ENCODE peak calls at places on chromosomes 1 and 21, in five cellular contexts. W, C, F, S and E are unnamed samples. For H3K4me1, the result is how much of the 10 kb centered on the place peaks cover.

GRCh38 chr1:59776960-59777852 is 37.5 kb upstream of the HOOK1 start:
- DNase-seq in W (no peak), C (no peak), F (no peak), S (no peak), E (no peak)

GRCh38 chr1:89821322-89822108 is 683 bp downstream of the LRRC8D start:
- DNase-seq in W (no peak), C (no peak), F (peak), S (no peak), E (peak)

GRCh38 chr1:9014475-9015375 is 11.5 kb downstream of the SLC2A7 start:
- DNase-seq in W (no peak), C (no peak), F (no peak), S (no peak), E (no peak)

GRCh38 chr1:194233069-194233468 is 1046.7 kb upstream of the B3GALT2 start:
- DNase-seq in W (no peak), C (no peak), F (no peak), S (no peak), E (no peak)

GRCh38 chr1:151436985-151437384 is 22.3 kb downstream of the POGZ start:
- DNase-seq in W (no peak), C (no peak), F (no peak), S (no peak), E (no peak)

GRCh38 chr21:17673261-17674020 is 60.7 kb upstream of the BTG3 start:
- DNase-seq in W (no peak), C (no peak), F (no peak), S (no peak), E (no peak)

GRCh38 chr1:227958617-227959324 is 11.0 kb upstream of the WNT9A start:
- DNase-seq in W (no peak), C (no peak), F (peak), S (no peak), E (no peak)

GRCh38 chr21:22573834-22574233 is 1575.6 kb downstream of the NCAM2 start:
- DNase-seq in W (no peak), C (no peak), F (no peak), S (no peak), E (no peak)

GRCh38 chr1:74522143-74522542 is 9.7 kb upstream of the LRRC53 start:
- DNase-seq in W (no peak), C (no peak), F (no peak), S (no peak), E (no peak)

GRCh38 chr1:204288061-204288588 is 71.6 kb downstream of the PLEKHA6 start:
- DNase-seq in W (peak), C (peak), F (no peak), S (peak), E (peak)

GRCh38 chr1:58155418-58156123 is 391.0 kb downstream of the OMA1 start:
- DNase-seq in W (no peak), C (no peak), F (no peak), S (peak), E (no peak)

GRCh38 chr1:87279966-87280535 is 48.6 kb upstream of the LMO4 start:
- DNase-seq in W (no peak), C (no peak), F (no peak), S (peak), E (no peak)

GRCh38 chr1:237065903-237066302 is 23.9 kb downstream of the RYR2 start:
- DNase-seq in W (no peak), C (no peak), F (no peak), S (no peak), E (no peak)

GRCh38 chr1:76867342-76868130 is at the start of gene ST6GALNAC5:
- DNase-seq in W (no peak), C (no peak), F (no peak), S (no peak), E (no peak)

GRCh38 chr1:109997204-109997866 is 12.8 kb downstream of the AHCYL1 start:
- DNase-seq in W (no peak), C (no peak), F (no peak), S (no peak), E (no peak)

GRCh38 chr1:114259517-114260160 is 106.0 kb upstream of the SYT6 start:
- DNase-seq in W (no peak), C (no peak), F (no peak), S (no peak), E (no peak)

GRCh38 chr1:230822092-230822581 is 46.2 kb downstream of the C1orf198 start:
- DNase-seq in W (peak), C (peak), F (no peak), S (no peak), E (no peak)

GRCh38 chr1:39407889-39408640 is 83.4 kb upstream of the BMP8A start:
- DNase-seq in W (peak), C (no peak), F (no peak), S (no peak), E (no peak)

GRCh38 chr1:225987491-225988316 is 11.4 kb downstream of the SDE2 start:
- DNase-seq in W (no peak), C (no peak), F (no peak), S (peak), E (no peak)

GRCh38 chr1:26349196-26349885 is 4.6 kb downstream of the CRYBG2 start:
- DNase-seq in W (no peak), C (no peak), F (no peak), S (no peak), E (no peak)

GRCh38 chr21:43812139-43812821 is 22.9 kb downstream of the RRP1 start:
- DNase-seq in W (no peak), C (no peak), F (no peak), S (no peak), E (peak)

GRCh38 chr1:223455470-223455869 is 62.3 kb downstream of the CCDC185 start:
- DNase-seq in W (no peak), C (no peak), F (no peak), S (no peak), E (no peak)

GRCh38 chr1:7229696-7230095 is 444.4 kb downstream of the CAMTA1 start:
- DNase-seq in W (no peak), C (no peak), F (no peak), S (no peak), E (no peak)

GRCh38 chr1:179090923-179091322 is 9.1 kb downstream of the TOR3A start:
- DNase-seq in W (no peak), C (no peak), F (no peak), S (no peak), E (no peak)

GRCh38 chr1:200518524-200518923 is 102.0 kb downstream of the KIF14 start:
- DNase-seq in W (no peak), C (no peak), F (no peak), S (no peak), E (no peak)

GRCh38 chr1:247415423-247416361 is at the start of gene NLRP3:
- DNase-seq in W (no peak), C (peak), F (no peak), S (no peak), E (no peak)

GRCh38 chr1:168098534-168099313 is 38.0 kb downstream of the GPR161 start:
- DNase-seq in W (no peak), C (no peak), F (no peak), S (no peak), E (no peak)

GRCh38 chr1:149945206-149945605 is 8.5 kb upstream of the MTMR11 start:
- DNase-seq in W (no peak), C (no peak), F (no peak), S (no peak), E (no peak)

GRCh38 chr1:158998781-158999161 is 10.9 kb upstream of the IFI16 start:
- DNase-seq in W (peak), C (peak), F (no peak), S (peak), E (peak)

GRCh38 chr21:36236052-36236730 is 79.6 kb downstream of the DOP1B start:
- DNase-seq in W (no peak), C (no peak), F (no peak), S (no peak), E (no peak)

GRCh38 chr21:46111857-46112730 is 14.2 kb downstream of the COL6A2 start:
- DNase-seq in W (peak), C (no peak), F (peak), S (no peak), E (no peak)

GRCh38 chr1:33516891-33517550 is 44.6 kb downstream of the ZSCAN20 start:
- DNase-seq in W (no peak), C (no peak), F (no peak), S (no peak), E (no peak)

GRCh38 chr1:16090076-16090826 is 16.8 kb upstream of the FAM131C start:
- DNase-seq in W (no peak), C (no peak), F (no peak), S (no peak), E (no peak)

GRCh38 chr1:228794173-228794572 is 58.9 kb downstream of the RHOU start:
- DNase-seq in W (no peak), C (no peak), F (no peak), S (no peak), E (no peak)

GRCh38 chr1:186442651-186443114 is 18.2 kb downstream of the PDC start:
- DNase-seq in W (no peak), C (no peak), F (no peak), S (no peak), E (no peak)

GRCh38 chr1:20470174-20470573 is 15.8 kb downstream of the CAMK2N1 start:
- DNase-seq in W (no peak), C (no peak), F (no peak), S (no peak), E (no peak)

GRCh38 chr1:37020653-37021277 is 13.6 kb downstream of the GRIK3 start:
- DNase-seq in W (no peak), C (no peak), F (no peak), S (no peak), E (no peak)

GRCh38 chr1:167186198-167186750 is 34.4 kb upstream of the POU2F1 start:
- DNase-seq in W (no peak), C (no peak), F (no peak), S (no peak), E (no peak)

GRCh38 chr1:13754510-13755103 is 54.6 kb downstream of the PRDM2 start:
- DNase-seq in W (no peak), C (no peak), F (no peak), S (no peak), E (no peak)

GRCh38 chr1:13759072-13759471 is 59.1 kb downstream of the PRDM2 start:
- DNase-seq in W (no peak), C (no peak), F (no peak), S (peak), E (peak)

GRCh38 chr1:13754003-13754402 is 54.0 kb downstream of the PRDM2 start:
- DNase-seq in W (no peak), C (no peak), F (no peak), S (no peak), E (no peak)

GRCh38 chr1:13757693-13758092 is 57.7 kb downstream of the PRDM2 start:
- DNase-seq in W (no peak), C (no peak), F (no peak), S (no peak), E (no peak)

DNA sequence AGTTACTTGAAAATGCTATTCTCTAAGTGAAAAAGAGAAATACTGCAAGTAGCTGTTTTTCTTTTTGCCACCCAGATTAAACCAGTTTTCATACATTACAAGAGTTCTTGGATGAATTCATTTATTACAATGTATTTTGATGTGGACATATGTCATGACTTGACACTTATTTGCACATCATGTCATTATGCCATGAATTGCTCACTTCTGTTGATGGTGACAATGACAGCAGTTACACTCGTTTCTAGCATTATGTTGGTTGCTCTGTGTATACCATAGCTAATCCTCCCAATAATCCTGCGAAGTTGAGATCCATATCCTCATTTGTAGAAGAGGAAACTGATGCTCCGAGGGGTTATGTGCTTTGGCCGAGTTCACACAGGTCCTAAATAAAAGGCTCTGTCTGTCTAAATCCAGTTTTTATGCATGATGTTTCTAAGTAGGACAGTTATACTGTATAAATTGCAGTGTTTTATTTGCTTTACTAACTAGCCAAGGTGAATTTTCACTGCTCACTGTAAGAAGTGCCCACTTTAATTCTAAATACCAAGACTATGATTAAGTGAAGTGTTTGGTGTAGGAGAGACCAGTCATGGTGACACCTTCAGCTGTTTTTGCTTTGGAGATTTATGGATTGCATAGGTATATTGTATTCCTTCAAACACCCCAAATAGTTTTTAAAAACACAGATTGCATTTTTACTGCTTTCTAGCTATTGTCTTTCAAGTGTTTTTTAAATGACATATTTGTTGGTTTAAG is 56.7 kb downstream of the PRDM2 start:
- DNase-seq in W (no peak), C (no peak), F (no peak), S (no peak), E (no peak)
- H3K4me1 ChIP-seq in W (under half), C (half or more), F (half or more), S (under half), E (under half)

DNA sequence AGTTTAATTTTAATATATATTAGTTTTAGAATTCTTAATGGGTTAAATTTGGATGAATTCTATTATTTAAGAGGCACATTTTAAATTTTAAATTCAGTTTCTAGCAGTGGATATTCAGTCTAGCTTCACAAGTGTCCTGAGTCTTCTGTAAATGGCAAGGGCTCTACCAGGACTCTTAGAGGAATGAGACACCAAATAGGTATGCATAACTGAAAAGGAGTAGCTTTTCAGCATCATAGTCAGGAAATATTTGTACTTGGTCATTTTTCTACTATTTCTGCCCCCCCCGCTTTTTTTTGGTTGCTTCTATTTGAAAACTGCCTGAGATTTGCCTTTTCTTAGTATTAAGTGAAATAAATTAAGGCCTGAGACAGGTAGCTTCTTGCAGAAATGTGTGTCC is 80.2 kb downstream of the MAST2 start:
- DNase-seq in W (no peak), C (no peak), F (no peak), S (no peak), E (no peak)
- TF ChIP-seq POLR2A in W (no peak), C (no peak), F (no peak), S (no peak), E (no peak)

GRCh38 chr1:116852367-116852766 is 57.3 kb upstream of the PTGFRN start:
- DNase-seq in W (no peak), C (no peak), F (no peak), S (no peak), E (no peak)

GRCh38 chr1:116847688-116848531 is 61.8 kb upstream of the PTGFRN start:
- DNase-seq in W (peak), C (peak), F (no peak), S (no peak), E (no peak)

GRCh38 chr1:116847175-116847574 is 62.5 kb upstream of the PTGFRN start:
- DNase-seq in W (no peak), C (no peak), F (no peak), S (no peak), E (no peak)

GRCh38 chr1:116852910-116853309 is 56.8 kb upstream of the PTGFRN start:
- DNase-seq in W (no peak), C (no peak), F (no peak), S (no peak), E (no peak)

DNA sequence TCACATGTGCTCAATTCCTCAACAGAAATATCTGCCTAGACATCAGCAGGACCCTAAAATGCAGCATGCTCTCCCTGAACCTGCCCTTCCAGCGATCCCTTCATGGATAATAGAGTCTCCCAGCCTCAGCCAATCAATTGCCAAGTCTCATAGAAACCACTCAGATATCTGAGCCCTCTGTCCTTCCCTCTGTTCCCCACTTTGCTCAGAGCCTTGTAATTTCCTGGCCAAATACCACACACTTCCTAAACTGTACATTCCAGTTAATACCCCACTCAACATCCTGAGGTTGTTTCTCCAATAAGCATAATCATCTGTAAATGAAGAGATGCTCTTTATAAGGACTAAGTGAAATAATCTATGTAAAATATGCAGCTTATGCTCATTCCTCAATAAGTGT is 59.3 kb upstream of the PTGFRN start:
- DNase-seq in W (no peak), C (no peak), F (no peak), S (no peak), E (no peak)
- H3K4me1 ChIP-seq in W (under half), C (under half), F (under half), S (under half), E (under half)

GRCh38 chr1:181094813-181095212 is 6.3 kb downstream of the IER5 start:
- DNase-seq in W (peak), C (peak), F (no peak), S (no peak), E (no peak)
- TF ChIP-seq POLR2A in W (no peak), C (no peak), F (no peak), S (no peak), E (no peak)

DNA sequence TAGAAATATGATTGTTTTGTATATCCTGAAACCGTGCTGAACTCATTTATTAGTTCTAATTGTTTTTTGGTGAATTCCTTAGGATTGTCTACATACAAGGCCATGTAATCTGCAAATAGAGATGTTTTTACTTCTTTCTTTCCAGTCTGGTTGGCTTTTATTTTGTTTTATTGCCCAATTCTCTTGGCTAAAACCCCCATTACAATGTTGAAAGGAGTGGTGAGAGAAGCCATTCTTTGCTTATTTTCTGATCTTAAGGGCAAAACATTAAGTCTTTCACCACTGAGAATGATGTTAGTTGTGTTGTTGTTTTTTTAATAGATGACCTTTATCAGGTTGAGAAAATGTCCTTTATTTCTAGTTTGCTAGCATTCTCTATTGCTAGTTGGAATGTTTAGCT is 157.3 kb downstream of the NTMT2 start:
- DNase-seq in W (no peak), C (no peak), F (no peak), S (no peak), E (no peak)
- H3K4me1 ChIP-seq in W (under half), C (under half), F (under half), S (under half), E (under half)

DNA sequence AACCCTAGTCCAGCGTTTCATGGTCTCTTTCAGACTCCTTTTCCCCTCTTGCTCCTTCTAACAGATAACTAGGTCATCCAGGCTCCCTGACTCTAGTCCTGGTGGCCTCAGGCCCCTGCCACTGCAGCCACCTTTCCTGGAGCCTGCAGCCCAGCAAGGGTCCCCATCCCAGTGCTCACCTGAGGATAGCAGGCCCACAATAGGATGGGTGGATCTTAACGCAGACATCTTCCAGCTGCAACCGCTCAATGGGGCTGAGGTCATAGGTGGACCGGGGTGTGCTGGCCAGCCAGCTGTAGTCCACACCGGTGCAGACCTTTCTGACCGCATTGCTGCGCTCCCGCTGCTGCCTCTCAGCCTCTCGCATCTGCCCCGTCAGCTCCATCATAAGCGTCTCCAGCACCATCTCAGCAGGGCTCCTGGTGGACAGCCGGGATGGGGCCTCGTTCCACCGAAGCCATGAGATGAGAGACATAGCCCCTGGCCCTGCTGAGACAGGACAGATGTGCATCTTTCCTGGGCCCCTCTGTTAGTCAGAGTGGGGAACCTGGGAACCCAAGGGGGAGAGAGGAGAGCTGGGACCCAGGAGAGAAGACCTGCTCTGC is 10.9 kb downstream of the RD3 start:
- DNase-seq in W (no peak), C (no peak), F (peak), S (no peak), E (no peak)
- TF ChIP-seq POLR2A in W (no peak), C (no peak), F (no peak), S (no peak), E (no peak)